ENCODE peak calls at places on chromosomes 16 and 17, in eight cellular contexts. F is spleen; X is SK-MEL-5; B is activated T-helper 1 cell treated with anti-CD3 and anti-CD28 coated beads, Interleukin-2, amount 50 U/mL, for 16 hours; Y is activated CD8-positive, alpha-beta T cell treated with anti-CD3 and anti-CD28 coated beads, Interleukin-2, amount 10 ng/mL, durations not matched to agents 7 days and 5 days; L is GM23248; Q is activated effector memory CD4-positive, alpha-beta T cell treated with Interleukin-2 at 50 U/mL for 16 hours; W is naive thymus-derived CD8-positive, alpha-beta T cell. K is an unnamed sample.

GRCh38 chr16:4216631-4217030 is 25.2 kb downstream of the SRL start:
- DNase-seq in Q (no peak), L (no peak), W (no peak), B (no peak), Y (no peak), F (no peak), X (no peak), K (no peak)

GRCh38 chr16:75648265-75649076 is 898 bp downstream of the TERF2IP start:
- DNase-seq in Q (peak), B (peak), F (peak), L (peak), W (peak), Y (peak), X (peak), K (peak)

GRCh38 chr16:11418506-11418905 is 73.2 kb downstream of the RMI2 start:
- DNase-seq in W (no peak), F (peak), Q (no peak), Y (no peak), X (peak), L (no peak), B (no peak), K (no peak)

GRCh38 chr16:27795992-27796614 is 246.2 kb downstream of the KATNIP start:
- DNase-seq in X (peak), Q (no peak), W (no peak), Y (peak), L (peak), F (no peak), B (no peak), K (peak)

GRCh38 chr17:50853015-50853615 is 13.0 kb downstream of the TOB1 start:
- DNase-seq in X (no peak), B (no peak), Y (no peak), Q (no peak), L (no peak), W (no peak), F (no peak), K (no peak)

GRCh38 chr16:73056911-73057310 is 9.0 kb upstream of the ZFHX3 start:
- DNase-seq in Q (no peak), F (no peak), Y (no peak), W (no peak), X (no peak), L (no peak), B (no peak), K (no peak)

GRCh38 chr17:66241839-66242238 is 12.6 kb upstream of the APOH start:
- DNase-seq in Y (no peak), L (no peak), F (no peak), Q (no peak), B (no peak), W (no peak), X (no peak), K (no peak)

GRCh38 chr17:26818736-26819135 is 475.2 kb upstream of the WSB1 start:
- DNase-seq in B (no peak), L (no peak), Q (no peak), F (no peak), W (no peak), X (peak), Y (no peak), K (no peak)

GRCh38 chr17:356671-357434 is 4.2 kb upstream of the RPH3AL start:
- DNase-seq in F (peak), Q (no peak), L (no peak), X (no peak), B (no peak), Y (no peak), W (no peak), K (no peak)

GRCh38 chr17:52546990-52547389 is 388.5 kb upstream of the CA10 start:
- DNase-seq in W (no peak), F (no peak), X (peak), B (no peak), Q (no peak), Y (no peak), L (no peak), K (peak)

GRCh38 chr17:32100971-32101631 is 41.2 kb upstream of the RHOT1 start:
- DNase-seq in Y (no peak), B (no peak), F (no peak), Q (no peak), X (no peak), L (no peak), W (no peak), K (no peak)

K was measured in COLO829.